ENCODE peak calls at places on chromosomes 12 and 14, in eight cellular contexts. F is retinal pigment epithelial cell, L is left ventricle myocardium inferior, P is psoas muscle, N is body of pancreas, E is heart right ventricle, U is AG04449, X is IMR-90. D is an unnamed sample.

GRCh38 chr12:26853303-26854027 is 20.5 kb upstream of the ITPR2 start:
- DNase-seq in F (no peak), L (peak), P (peak), N (peak), E (peak), U (no peak), X (peak), D (peak)

GRCh38 chr14:68473794-68474193 is 319.1 kb downstream of the ZFP36L1 start:
- DNase-seq in F (no peak), L (no peak), P (no peak), N (peak), E (no peak), U (no peak), X (no peak), D (no peak)

GRCh38 chr14:75648066-75648838 is 12.4 kb downstream of the ERG28 start:
- DNase-seq in F (peak), L (peak), P (peak), N (peak), E (peak), U (peak), X (peak), D (no peak)

GRCh38 chr12:59088673-59089072 is 168.4 kb upstream of the LRIG3 start:
- DNase-seq in F (no peak), L (no peak), P (no peak), N (no peak), E (no peak), U (no peak), X (peak), D (no peak)

GRCh38 chr12:95723693-95724384 is 66.7 kb downstream of the NTN4 start:
- DNase-seq in F (no peak), L (no peak), P (no peak), N (no peak), E (no peak), U (peak), X (no peak), D (no peak)

GRCh38 chr12:71840226-71840847 is 778 bp downstream of the TBC1D15 start:
- DNase-seq in F (peak), L (no peak), P (no peak), N (no peak), E (peak), U (peak), X (peak), D (no peak)

GRCh38 chr12:12902036-12902435 is 10.7 kb downstream of the GPRC5A start:
- DNase-seq in F (peak), L (no peak), P (no peak), N (no peak), E (no peak), U (no peak), X (peak), D (no peak)

GRCh38 chr12:12734054-12734453 is 16.9 kb downstream of the CDKN1B start:
- DNase-seq in F (no peak), L (no peak), P (no peak), N (no peak), E (no peak), U (no peak), X (peak), D (no peak)

GRCh38 chr12:101945361-101946232 is 68.2 kb downstream of the DRAM1 start:
- DNase-seq in F (no peak), L (no peak), P (no peak), N (no peak), E (no peak), U (no peak), X (peak), D (no peak)

GRCh38 chr12:114667669-114668150 is 16.3 kb downstream of the TBX3 start:
- DNase-seq in F (no peak), L (no peak), P (no peak), N (no peak), E (no peak), U (no peak), X (no peak), D (no peak)

GRCh38 chr12:109716512-109717389 is 3.1 kb downstream of the FAM222A start:
- DNase-seq in F (no peak), L (peak), P (peak), N (no peak), E (peak), U (no peak), X (peak), D (no peak)

GRCh38 chr14:95493503-95493902 is 22.9 kb downstream of the SYNE3 start:
- DNase-seq in F (no peak), L (no peak), P (no peak), N (no peak), E (no peak), U (no peak), X (no peak), D (no peak)

GRCh38 chr12:25187781-25188180 is 7.2 kb downstream of the DNAI7 start:
- DNase-seq in F (peak), L (no peak), P (no peak), N (no peak), E (no peak), U (peak), X (peak), D (no peak)

GRCh38 chr12:101277443-101277842 is 2.5 kb upstream of the UTP20 start:
- DNase-seq in F (no peak), L (no peak), P (no peak), N (no peak), E (no peak), U (no peak), X (no peak), D (no peak)

GRCh38 chr14:53619625-53620324 is 336.9 kb downstream of the BMP4 start:
- DNase-seq in F (no peak), L (no peak), P (no peak), N (no peak), E (no peak), U (peak), X (peak), D (no peak)

GRCh38 chr14:100754020-100754419 is 27.3 kb downstream of the DLK1 start:
- DNase-seq in F (no peak), L (no peak), P (no peak), N (no peak), E (no peak), U (no peak), X (no peak), D (no peak)

GRCh38 chr14:87813691-87814090 is 179.3 kb downstream of the GALC start:
- DNase-seq in F (no peak), L (no peak), P (no peak), N (no peak), E (no peak), U (no peak), X (no peak), D (no peak)

GRCh38 chr12:57401165-57401564 is 29.7 kb downstream of the R3HDM2 start:
- DNase-seq in F (no peak), L (no peak), P (no peak), N (no peak), E (peak), U (no peak), X (no peak), D (no peak)

GRCh38 chr14:99346470-99347080 is 74.6 kb upstream of the BCL11B start:
- DNase-seq in F (no peak), L (no peak), P (no peak), N (peak), E (no peak), U (no peak), X (no peak), D (no peak)

GRCh38 chr12:24360057-24360456 is 410.6 kb upstream of the SOX5 start:
- DNase-seq in F (no peak), L (no peak), P (no peak), N (no peak), E (no peak), U (no peak), X (peak), D (no peak)

GRCh38 chr12:52446346-52447045 is 5.5 kb downstream of the KRT6B start:
- DNase-seq in F (no peak), L (no peak), P (no peak), N (no peak), E (no peak), U (no peak), X (no peak), D (no peak)

GRCh38 chr12:57476162-57476992 is 3.3 kb downstream of the ARHGAP9 start:
- DNase-seq in F (no peak), L (no peak), P (no peak), N (no peak), E (no peak), U (no peak), X (no peak), D (no peak)

GRCh38 chr12:52052471-52053186 is 1.4 kb downstream of the NR4A1 start:
- DNase-seq in F (no peak), L (no peak), P (no peak), N (peak), E (peak), U (no peak), X (peak), D (no peak)

GRCh38 chr12:2277492-2278153 is 224.8 kb downstream of the CACNA1C start:
- DNase-seq in F (no peak), L (no peak), P (no peak), N (no peak), E (no peak), U (no peak), X (no peak), D (no peak)

GRCh38 chr14:91303091-91303923 is 58.8 kb upstream of the GPR68 start:
- DNase-seq in F (no peak), L (peak), P (peak), N (peak), E (peak), U (no peak), X (no peak), D (peak)

GRCh38 chr12:120039711-120040110 is 50.7 kb downstream of the BICDL1 start:
- DNase-seq in F (no peak), L (no peak), P (no peak), N (no peak), E (no peak), U (no peak), X (no peak), D (no peak)

GRCh38 chr14:73825551-73826188 is 26.0 kb upstream of the PTGR2 start:
- DNase-seq in F (no peak), L (peak), P (peak), N (peak), E (peak), U (no peak), X (peak), D (peak)

GRCh38 chr12:52186135-52186840 is 5.5 kb downstream of the KRT80 start:
- DNase-seq in F (no peak), L (no peak), P (no peak), N (no peak), E (no peak), U (peak), X (peak), D (no peak)

GRCh38 chr14:69097974-69098373 is 54.9 kb downstream of the DCAF5 start:
- DNase-seq in F (no peak), L (no peak), P (no peak), N (no peak), E (no peak), U (no peak), X (no peak), D (no peak)

GRCh38 chr14:63759454-63759853 is 31.6 kb upstream of the SGPP1 start:
- DNase-seq in F (no peak), L (no peak), P (no peak), N (no peak), E (no peak), U (no peak), X (peak), D (no peak)

GRCh38 chr12:118237908-118238307 is 102.0 kb downstream of the PEBP1 start:
- DNase-seq in F (no peak), L (no peak), P (no peak), N (no peak), E (no peak), U (peak), X (peak), D (no peak)

GRCh38 chr12:57296291-57296690 is 45.3 kb upstream of the STAC3 start:
- DNase-seq in F (no peak), L (no peak), P (no peak), N (no peak), E (no peak), U (no peak), X (no peak), D (no peak)

GRCh38 chr12:68976304-68976915 is 43.4 kb upstream of the CPM start:
- DNase-seq in F (no peak), L (no peak), P (no peak), N (no peak), E (no peak), U (no peak), X (no peak), D (no peak)

GRCh38 chr14:56299306-56299984 is 181.2 kb downstream of the PELI2 start:
- DNase-seq in F (no peak), L (no peak), P (no peak), N (no peak), E (no peak), U (no peak), X (peak), D (no peak)
- TF ChIP-seq CTCF in F (no peak), L (no peak), P (no peak), N (no peak), E (no peak), U (no peak), X (peak), D (no peak)

DNA sequence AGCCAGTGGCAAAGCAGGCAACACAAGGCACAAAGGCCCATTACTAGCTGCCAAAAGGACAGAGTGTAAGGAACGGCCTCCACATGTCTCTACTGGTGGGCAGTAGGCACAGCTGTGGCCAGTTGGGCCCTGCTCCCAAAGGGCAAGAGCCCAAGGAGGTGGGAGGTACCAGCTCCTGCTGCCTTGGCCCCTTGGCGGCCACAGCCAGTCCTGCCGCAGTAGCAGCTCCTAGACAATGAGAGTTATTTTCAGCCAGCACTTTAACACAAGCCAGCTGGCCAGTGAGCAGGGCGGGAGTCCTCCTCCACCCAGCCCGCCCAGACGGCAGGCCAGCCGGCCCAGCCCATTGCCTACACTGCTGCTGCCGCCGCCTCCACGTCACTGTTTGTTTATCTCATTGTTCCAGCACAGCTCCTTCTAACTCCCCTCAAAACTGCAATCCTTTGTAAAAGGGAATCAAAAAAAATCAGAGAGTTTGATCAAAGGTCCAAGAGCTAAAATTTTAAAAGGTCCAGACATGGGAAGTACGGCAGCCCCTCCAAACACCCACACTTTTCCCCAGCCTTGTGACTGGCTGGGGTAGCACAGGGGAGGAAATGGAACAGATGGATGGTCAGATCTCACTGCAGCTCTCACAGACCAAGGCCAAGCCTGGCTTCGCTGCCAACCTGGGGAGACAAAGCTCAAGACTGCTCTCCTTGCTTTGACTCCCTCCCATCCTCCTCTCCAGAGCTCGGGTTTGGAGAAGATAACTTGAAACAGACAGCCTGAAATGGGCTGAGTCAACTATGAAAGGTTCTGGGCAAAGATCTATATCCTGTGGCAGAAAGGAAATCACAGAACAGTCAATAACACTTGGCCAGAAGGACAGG is 33.5 kb downstream of the FMNL3 start:
- DNase-seq in F (peak), L (peak), P (peak), N (peak), E (peak), U (no peak), X (peak), D (peak)
- TF ChIP-seq CTCF in F (peak), L (peak), P (peak), N (no peak), E (peak), U (peak), X (peak), D (peak)

GRCh38 chr12:123126294-123127144 is 24.4 kb downstream of the PITPNM2 start:
- DNase-seq in F (no peak), L (no peak), P (peak), N (peak), E (no peak), U (peak), X (peak), D (no peak)
- TF ChIP-seq CTCF in F (peak), L (no peak), P (no peak), N (no peak), E (peak), U (no peak), X (peak), D (peak)

GRCh38 chr12:66149702-66150398 is 19.3 kb upstream of the LLPH start:
- DNase-seq in F (no peak), L (no peak), P (no peak), N (peak), E (no peak), U (no peak), X (no peak), D (no peak)
- TF ChIP-seq CTCF in F (peak), L (peak), P (no peak), N (no peak), E (no peak), U (no peak), X (no peak), D (no peak)

GRCh38 chr12:6335451-6336078 is 6.3 kb downstream of the TNFRSF1A start:
- DNase-seq in F (no peak), L (peak), P (peak), N (peak), E (peak), U (no peak), X (peak), D (peak)
- TF ChIP-seq CTCF in F (peak), L (peak), P (peak), N (peak), E (peak), U (peak), X (peak), D (peak)